ENCODE peak calls at places on chromosomes 1 and 21, in nine cellular contexts. One of them, this sample, is unnamed.
A peak's percentile ranks its signal among the peaks of the same experiment; 100 is the strongest.

GRCh38 chr1:225822655-225823403 is 12.9 kb downstream of the EPHX1 start:
- DNase-seq in tibial nerve: no peak
- DNase-seq in Peyer's patch: no peak
- DNase-seq in esophagus squamous epithelium: no peak
- DNase-seq in spleen: no peak
- DNase-seq in breast epithelium: no peak
- DNase-seq in ovary: no peak
- DNase-seq in HepG2: no peak
- DNase-seq in K562: no peak
- DNase-seq in this sample: no peak

GRCh38 chr1:172344444-172344843 is 76.0 kb upstream of the C1orf105 start:
- DNase-seq in tibial nerve: no peak
- DNase-seq in Peyer's patch: no peak
- DNase-seq in esophagus squamous epithelium: no peak
- DNase-seq in spleen: no peak
- DNase-seq in breast epithelium: no peak
- DNase-seq in ovary: no peak
- DNase-seq in HepG2: no peak
- DNase-seq in K562: no peak
- DNase-seq in this sample: no peak

GRCh38 chr1:186374313-186375151 is 521 bp downstream of the TPR start:
- DNase-seq in tibial nerve: no peak
- DNase-seq in Peyer's patch: no peak
- DNase-seq in esophagus squamous epithelium: no peak
- DNase-seq in spleen: no peak
- DNase-seq in breast epithelium: no peak
- DNase-seq in ovary: peak; percentile 15
- DNase-seq in HepG2: peak; percentile 54
- DNase-seq in K562: peak; percentile 76
- DNase-seq in this sample: peak; percentile 34

GRCh38 chr1:65216989-65217388 is 69.0 kb downstream of the AK4 start:
- DNase-seq in tibial nerve: no peak
- DNase-seq in Peyer's patch: no peak
- DNase-seq in esophagus squamous epithelium: no peak
- DNase-seq in spleen: no peak
- DNase-seq in breast epithelium: no peak
- DNase-seq in ovary: no peak
- DNase-seq in HepG2: no peak
- DNase-seq in K562: no peak
- DNase-seq in this sample: no peak

GRCh38 chr1:62318756-62319544 is at the start of gene KANK4:
- DNase-seq in tibial nerve: no peak
- DNase-seq in Peyer's patch: no peak
- DNase-seq in esophagus squamous epithelium: no peak
- DNase-seq in spleen: no peak
- DNase-seq in breast epithelium: no peak
- DNase-seq in ovary: no peak
- DNase-seq in HepG2: peak; percentile 77
- DNase-seq in K562: no peak
- DNase-seq in this sample: peak; percentile 45

GRCh38 chr21:34722684-34723300 is 54.0 kb downstream of the CLIC6 start:
- DNase-seq in tibial nerve: no peak
- DNase-seq in Peyer's patch: no peak
- DNase-seq in esophagus squamous epithelium: no peak
- DNase-seq in spleen: no peak
- DNase-seq in breast epithelium: no peak
- DNase-seq in ovary: no peak
- DNase-seq in HepG2: no peak
- DNase-seq in K562: peak; percentile 68
- DNase-seq in this sample: no peak

GRCh38 chr1:175178056-175178455 is 14.5 kb downstream of the KIAA0040 start:
- DNase-seq in tibial nerve: no peak
- DNase-seq in Peyer's patch: no peak
- DNase-seq in esophagus squamous epithelium: no peak
- DNase-seq in spleen: no peak
- DNase-seq in breast epithelium: no peak
- DNase-seq in ovary: no peak
- DNase-seq in HepG2: no peak
- DNase-seq in K562: no peak
- DNase-seq in this sample: no peak

GRCh38 chr1:20359451-20360330 is 69.0 kb downstream of the VWA5B1 start:
- DNase-seq in tibial nerve: no peak
- DNase-seq in Peyer's patch: no peak
- DNase-seq in esophagus squamous epithelium: no peak
- DNase-seq in spleen: no peak
- DNase-seq in breast epithelium: peak; percentile 50
- DNase-seq in ovary: no peak
- DNase-seq in HepG2: no peak
- DNase-seq in K562: no peak
- DNase-seq in this sample: peak; percentile 33

GRCh38 chr21:38930838-38931237 is 125.1 kb downstream of the ETS2 start:
- DNase-seq in tibial nerve: no peak
- DNase-seq in Peyer's patch: no peak
- DNase-seq in esophagus squamous epithelium: no peak
- DNase-seq in spleen: no peak
- DNase-seq in breast epithelium: no peak
- DNase-seq in ovary: peak; percentile 65
- DNase-seq in HepG2: no peak
- DNase-seq in K562: no peak
- DNase-seq in this sample: no peak

DNA sequence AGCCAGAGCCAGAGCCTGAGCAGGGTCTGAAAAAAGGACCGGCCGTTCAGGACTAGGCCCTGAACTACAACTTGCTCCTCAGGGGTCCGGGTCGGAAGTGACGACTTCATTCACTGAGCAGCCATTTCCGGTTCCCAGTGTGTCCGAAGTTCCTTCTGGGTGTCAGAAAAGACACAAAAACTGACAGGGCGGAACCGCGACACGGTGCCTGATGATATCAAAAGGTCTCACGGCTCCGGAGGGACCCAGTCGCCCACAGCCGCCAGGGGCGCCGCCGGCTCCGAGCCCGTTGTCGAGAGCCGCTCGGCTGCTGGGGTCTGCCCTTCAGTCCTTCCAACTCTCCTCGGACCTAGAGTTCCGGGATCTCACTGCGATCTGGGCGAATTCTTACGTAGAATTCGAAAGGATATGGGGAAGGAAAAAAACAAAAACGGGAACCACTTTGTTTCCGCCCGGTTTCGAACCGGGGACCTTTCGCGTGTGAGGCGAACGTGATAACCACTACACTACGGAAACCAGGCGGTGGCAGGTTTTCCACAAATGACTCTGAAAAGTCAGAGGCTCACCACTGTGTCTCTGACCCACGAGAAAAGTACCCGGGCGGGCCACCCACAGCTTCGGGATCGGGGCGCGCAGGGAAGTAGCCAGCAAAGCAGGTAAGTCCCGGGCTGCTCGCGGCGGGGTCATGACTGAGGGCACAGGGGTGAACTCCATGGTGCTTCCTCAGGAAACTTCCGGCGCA is 31.8 kb upstream of the CFAP126 start:
- DNase-seq in tibial nerve: peak; percentile 85
- DNase-seq in Peyer's patch: peak; percentile 93
- DNase-seq in esophagus squamous epithelium: peak; percentile 61
- DNase-seq in spleen: peak; percentile 96
- DNase-seq in breast epithelium: peak; percentile 92
- DNase-seq in ovary: peak; percentile 94
- DNase-seq in HepG2: peak; percentile 91
- DNase-seq in K562: peak; percentile 87
- DNase-seq in this sample: peak; percentile 91
- TF ChIP-seq POLR2A in tibial nerve: peak; percentile 62
- TF ChIP-seq POLR2A in Peyer's patch: peak; percentile 56
- TF ChIP-seq POLR2A in esophagus squamous epithelium: peak; percentile 56
- TF ChIP-seq POLR2A in spleen: peak; percentile 27
- TF ChIP-seq POLR2A in breast epithelium: no peak
- TF ChIP-seq POLR2A in ovary: peak; percentile 69
- TF ChIP-seq POLR2A in HepG2: peak; percentile 87
- TF ChIP-seq POLR2A in K562: peak; percentile 95
- TF ChIP-seq POLR2A in this sample: peak; percentile 74

GRCh38 chr1:31926846-31927660 is 11.1 kb downstream of the PTP4A2 start:
- DNase-seq in tibial nerve: no peak
- DNase-seq in Peyer's patch: no peak
- DNase-seq in esophagus squamous epithelium: no peak
- DNase-seq in spleen: no peak
- DNase-seq in breast epithelium: no peak
- DNase-seq in ovary: no peak
- DNase-seq in HepG2: no peak
- DNase-seq in K562: no peak
- DNase-seq in this sample: no peak
- H3K4me1 ChIP-seq in tibial nerve: peaks cover 72% of the 10 kb centered on the region
- H3K4me1 ChIP-seq in Peyer's patch: peaks cover 40% of the 10 kb centered on the region
- H3K4me1 ChIP-seq in esophagus squamous epithelium: peaks cover 43% of the 10 kb centered on the region
- H3K4me1 ChIP-seq in spleen: peaks cover 99% of the 10 kb centered on the region
- H3K4me1 ChIP-seq in breast epithelium: peaks cover 26% of the 10 kb centered on the region
- H3K4me1 ChIP-seq in ovary: peaks cover 16% of the 10 kb centered on the region
- H3K4me1 ChIP-seq in HepG2: peaks cover 65% of the 10 kb centered on the region
- H3K4me1 ChIP-seq in K562: peaks cover 77% of the 10 kb centered on the region
- H3K4me1 ChIP-seq in this sample: peaks cover 84% of the 10 kb centered on the region

DNA sequence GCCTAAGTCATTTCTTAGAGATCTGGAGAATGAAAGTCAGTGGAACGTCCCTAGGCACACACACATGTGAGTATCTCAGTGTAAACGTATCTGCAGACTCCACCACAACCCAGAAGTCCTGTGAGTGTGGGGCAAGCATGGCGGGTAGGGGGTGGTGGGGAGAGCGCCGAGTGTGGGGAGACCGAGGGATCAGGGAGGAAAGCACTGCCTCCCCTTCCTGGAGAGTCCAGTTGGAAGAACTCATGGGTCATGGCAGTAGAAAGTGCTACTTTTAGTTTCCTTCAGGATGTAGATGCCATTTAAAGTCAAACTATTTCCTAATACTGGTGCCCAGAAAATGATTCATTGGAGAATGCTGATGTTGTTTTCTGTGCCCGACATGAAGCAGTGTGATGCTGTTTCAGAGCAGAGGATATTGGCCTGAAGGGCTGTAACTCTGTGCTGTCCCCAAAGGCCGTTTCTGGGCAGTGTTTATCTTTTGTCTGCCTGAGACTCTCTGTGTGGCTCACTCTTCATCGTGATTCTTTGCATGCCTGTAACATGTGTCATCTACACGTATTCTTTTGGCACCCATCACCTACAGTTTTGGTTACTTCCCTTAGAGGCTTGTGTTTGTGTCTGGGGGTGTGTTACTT is 45.7 kb upstream of the TSPAN2 start:
- DNase-seq in tibial nerve: no peak
- DNase-seq in Peyer's patch: no peak
- DNase-seq in esophagus squamous epithelium: no peak
- DNase-seq in spleen: no peak
- DNase-seq in breast epithelium: peak; percentile 53
- DNase-seq in ovary: no peak
- DNase-seq in HepG2: no peak
- DNase-seq in K562: no peak
- DNase-seq in this sample: no peak
- TF ChIP-seq POLR2A in tibial nerve: no peak
- TF ChIP-seq POLR2A in Peyer's patch: no peak
- TF ChIP-seq POLR2A in esophagus squamous epithelium: no peak
- TF ChIP-seq POLR2A in spleen: no peak
- TF ChIP-seq POLR2A in breast epithelium: no peak
- TF ChIP-seq POLR2A in ovary: no peak
- TF ChIP-seq POLR2A in HepG2: no peak
- TF ChIP-seq POLR2A in K562: no peak
- TF ChIP-seq POLR2A in this sample: no peak

DNA sequence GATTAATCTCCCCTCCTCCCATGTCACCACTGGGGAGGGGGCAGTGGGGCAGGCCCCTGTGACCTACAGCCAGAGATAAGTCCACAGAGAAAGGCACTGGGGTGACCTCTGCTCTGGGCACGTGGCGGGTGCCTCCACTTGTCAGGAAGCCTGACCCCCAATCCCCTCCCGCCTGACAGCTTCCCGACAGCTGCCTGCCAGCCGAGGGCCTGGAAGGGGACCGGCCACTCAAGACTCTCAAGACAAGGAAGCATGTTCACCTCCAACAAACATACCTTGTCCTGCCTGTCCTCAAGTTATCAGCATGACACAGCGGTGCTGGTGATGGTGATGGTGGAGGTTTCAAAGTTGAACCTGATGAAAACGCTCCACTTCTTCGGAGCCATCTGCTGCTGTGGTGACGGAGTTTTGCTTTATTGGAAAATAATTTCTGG is 3.2 kb upstream of the FAAP20 start:
- DNase-seq in tibial nerve: no peak
- DNase-seq in Peyer's patch: no peak
- DNase-seq in esophagus squamous epithelium: no peak
- DNase-seq in spleen: peak; percentile 69
- DNase-seq in breast epithelium: no peak
- DNase-seq in ovary: no peak
- DNase-seq in HepG2: no peak
- DNase-seq in K562: peak; percentile 39
- DNase-seq in this sample: no peak
- H3K4me1 ChIP-seq in tibial nerve: peaks cover 38% of the 10 kb centered on the region
- H3K4me1 ChIP-seq in Peyer's patch: peaks cover 13% of the 10 kb centered on the region
- H3K4me1 ChIP-seq in esophagus squamous epithelium: peaks cover 40% of the 10 kb centered on the region
- H3K4me1 ChIP-seq in spleen: peaks cover 68% of the 10 kb centered on the region
- H3K4me1 ChIP-seq in breast epithelium: peaks cover 12% of the 10 kb centered on the region
- H3K4me1 ChIP-seq in ovary: peaks cover 13% of the 10 kb centered on the region
- H3K4me1 ChIP-seq in HepG2: peaks cover 74% of the 10 kb centered on the region
- H3K4me1 ChIP-seq in K562: peaks cover 31% of the 10 kb centered on the region
- H3K4me1 ChIP-seq in this sample: peaks cover 53% of the 10 kb centered on the region

DNA sequence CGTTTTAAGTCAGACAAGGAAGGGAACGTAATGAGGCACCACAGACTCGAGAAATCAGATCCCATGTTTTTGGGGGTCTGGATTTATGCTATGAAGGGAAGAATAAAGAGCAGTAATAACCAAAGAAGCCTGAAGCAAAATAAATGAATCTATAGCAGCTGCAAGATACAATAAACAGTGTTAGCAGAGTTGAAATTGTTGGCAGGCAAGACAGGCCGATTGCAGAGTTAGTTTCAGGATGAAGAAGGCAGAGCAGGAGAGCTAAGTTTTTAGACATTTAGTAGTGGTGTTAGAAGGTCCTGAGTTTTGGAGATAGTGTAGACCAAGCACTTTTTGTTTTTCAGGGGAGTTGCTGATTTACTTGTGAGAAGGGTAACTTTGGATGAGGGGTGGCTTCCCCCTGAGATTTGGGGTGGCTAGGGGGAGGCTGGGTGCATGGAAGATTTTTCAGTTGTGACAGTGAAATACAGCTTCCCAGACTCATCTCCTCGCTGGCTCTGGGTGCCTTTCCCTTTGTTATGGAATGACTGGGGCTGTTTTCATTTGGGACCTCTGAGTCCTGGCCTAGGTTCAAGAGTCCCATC is 571 bp downstream of the DDR2 start:
- DNase-seq in tibial nerve: no peak
- DNase-seq in Peyer's patch: no peak
- DNase-seq in esophagus squamous epithelium: no peak
- DNase-seq in spleen: no peak
- DNase-seq in breast epithelium: no peak
- DNase-seq in ovary: no peak
- DNase-seq in HepG2: no peak
- DNase-seq in K562: no peak
- DNase-seq in this sample: no peak
- TF ChIP-seq POLR2A in tibial nerve: no peak
- TF ChIP-seq POLR2A in Peyer's patch: no peak
- TF ChIP-seq POLR2A in esophagus squamous epithelium: no peak
- TF ChIP-seq POLR2A in spleen: no peak
- TF ChIP-seq POLR2A in breast epithelium: no peak
- TF ChIP-seq POLR2A in ovary: no peak
- TF ChIP-seq POLR2A in HepG2: no peak
- TF ChIP-seq POLR2A in K562: no peak
- TF ChIP-seq POLR2A in this sample: no peak

GRCh38 chr1:167670563-167670962 is 40.5 kb downstream of the RCSD1 start:
- DNase-seq in tibial nerve: no peak
- DNase-seq in Peyer's patch: no peak
- DNase-seq in esophagus squamous epithelium: no peak
- DNase-seq in spleen: no peak
- DNase-seq in breast epithelium: no peak
- DNase-seq in ovary: no peak
- DNase-seq in HepG2: no peak
- DNase-seq in K562: no peak
- DNase-seq in this sample: no peak
- H3K4me1 ChIP-seq in tibial nerve: no peaks in the 10 kb centered on the region
- H3K4me1 ChIP-seq in Peyer's patch: no peaks in the 10 kb centered on the region
- H3K4me1 ChIP-seq in esophagus squamous epithelium: peaks cover 41% of the 10 kb centered on the region
- H3K4me1 ChIP-seq in spleen: peaks cover 84% of the 10 kb centered on the region
- H3K4me1 ChIP-seq in breast epithelium: no peaks in the 10 kb centered on the region
- H3K4me1 ChIP-seq in ovary: no peaks in the 10 kb centered on the region
- H3K4me1 ChIP-seq in HepG2: no peaks in the 10 kb centered on the region
- H3K4me1 ChIP-seq in K562: peaks cover 16% of the 10 kb centered on the region
- H3K4me1 ChIP-seq in this sample: no peaks in the 10 kb centered on the region